ENCODE peak calls at places on chromosomes 13 and 19, in nine cellular contexts. X is spleen, C is left ventricle myocardium inferior, T is upper lobe of right lung, Z is Peyer's patch, E is thoracic aorta, K is tibial artery, W is SK-N-SH, B is astrocyte. Y is an unnamed sample. For H3K27me3, the result is how much of the 10 kb centered on the place peaks cover.

GRCh38 chr13:35191883-35192282 is 249.8 kb downstream of the NBEA start:
- DNase-seq in X (no peak), C (no peak), T (no peak), Z (no peak), E (no peak), K (no peak), W (peak), B (peak), Y (no peak)

GRCh38 chr13:47119568-47120080 is 222.8 kb upstream of the HTR2A start:
- DNase-seq in X (no peak), C (no peak), T (no peak), Z (no peak), E (no peak), K (no peak), W (no peak), B (peak), Y (no peak)

GRCh38 chr13:63625869-63626268 is 2210.2 kb upstream of the PCDH20 start:
- DNase-seq in X (no peak), C (no peak), T (no peak), Z (no peak), E (no peak), K (no peak), W (no peak), B (peak), Y (no peak)

GRCh38 chr19:5289060-5289990 is 51.3 kb downstream of the PTPRS start:
- DNase-seq in X (no peak), C (no peak), T (no peak), Z (no peak), E (no peak), K (no peak), W (peak), B (no peak), Y (no peak)

GRCh38 chr19:48806518-48806817 is 4.4 kb downstream of the BCAT2 start:
- DNase-seq in X (no peak), C (no peak), T (no peak), Z (no peak), E (no peak), K (no peak), W (peak), B (peak), Y (no peak)

GRCh38 chr13:74770361-74770760 is 636.2 kb upstream of the KLF12 start:
- DNase-seq in X (no peak), C (no peak), T (no peak), Z (no peak), E (no peak), K (no peak), W (no peak), B (peak), Y (no peak)

GRCh38 chr13:113562866-113563265 is 21.7 kb upstream of the TFDP1 start:
- DNase-seq in X (no peak), C (no peak), T (peak), Z (no peak), E (no peak), K (no peak), W (no peak), B (no peak), Y (no peak)

GRCh38 chr13:36965767-36966166 is 33.4 kb downstream of the ALG5 start:
- DNase-seq in X (no peak), C (no peak), T (no peak), Z (no peak), E (no peak), K (no peak), W (no peak), B (peak), Y (no peak)

GRCh38 chr13:25687622-25688225 is 315.9 kb downstream of the ATP8A2 start:
- DNase-seq in X (no peak), C (no peak), T (no peak), Z (no peak), E (no peak), K (no peak), W (no peak), B (peak), Y (peak)

GRCh38 chr19:47378246-47378645 is 29.1 kb downstream of the DHX34 start:
- DNase-seq in X (no peak), C (no peak), T (no peak), Z (no peak), E (no peak), K (no peak), W (no peak), B (no peak), Y (no peak)

GRCh38 chr13:105334211-105334610 is 1201.3 kb downstream of the EFNB2 start:
- DNase-seq in X (no peak), C (no peak), T (no peak), Z (no peak), E (no peak), K (no peak), W (no peak), B (peak), Y (no peak)

GRCh38 chr19:11420429-11420893 is 1.3 kb upstream of the RGL3 start:
- DNase-seq in X (peak), C (peak), T (no peak), Z (no peak), E (no peak), K (peak), W (no peak), B (no peak), Y (peak)

GRCh38 chr13:114027046-114027760 is 53.3 kb upstream of the C13orf46 start:
- DNase-seq in X (no peak), C (peak), T (no peak), Z (no peak), E (no peak), K (no peak), W (no peak), B (peak), Y (peak)

GRCh38 chr13:93473441-93474270 is 247.0 kb downstream of the GPC6 start:
- DNase-seq in X (peak), C (no peak), T (no peak), Z (no peak), E (no peak), K (no peak), W (no peak), B (peak), Y (no peak)

GRCh38 chr19:23686622-23687423 is at the start of gene ZNF675:
- DNase-seq in X (peak), C (peak), T (peak), Z (peak), E (peak), K (peak), W (peak), B (peak), Y (peak)

GRCh38 chr19:16273005-16273404 is 51.6 kb upstream of the KLF2 start:
- DNase-seq in X (no peak), C (peak), T (no peak), Z (no peak), E (no peak), K (no peak), W (no peak), B (peak), Y (no peak)

GRCh38 chr19:13164370-13165090 is 14.3 kb downstream of the IER2 start:
- DNase-seq in X (peak), C (peak), T (peak), Z (peak), E (no peak), K (peak), W (peak), B (no peak), Y (peak)

GRCh38 chr13:80164451-80164850 is 176.5 kb downstream of the SPRY2 start:
- DNase-seq in X (no peak), C (no peak), T (no peak), Z (no peak), E (no peak), K (no peak), W (no peak), B (peak), Y (no peak)

GRCh38 chr19:38975214-38975860 is at the start of gene FBXO17:
- DNase-seq in X (no peak), C (peak), T (peak), Z (peak), E (no peak), K (peak), W (peak), B (peak), Y (peak)

GRCh38 chr13:51370116-51370515 is 30.6 kb downstream of the SERPINE3 start:
- DNase-seq in X (no peak), C (no peak), T (no peak), Z (no peak), E (no peak), K (no peak), W (no peak), B (no peak), Y (no peak)

DNA sequence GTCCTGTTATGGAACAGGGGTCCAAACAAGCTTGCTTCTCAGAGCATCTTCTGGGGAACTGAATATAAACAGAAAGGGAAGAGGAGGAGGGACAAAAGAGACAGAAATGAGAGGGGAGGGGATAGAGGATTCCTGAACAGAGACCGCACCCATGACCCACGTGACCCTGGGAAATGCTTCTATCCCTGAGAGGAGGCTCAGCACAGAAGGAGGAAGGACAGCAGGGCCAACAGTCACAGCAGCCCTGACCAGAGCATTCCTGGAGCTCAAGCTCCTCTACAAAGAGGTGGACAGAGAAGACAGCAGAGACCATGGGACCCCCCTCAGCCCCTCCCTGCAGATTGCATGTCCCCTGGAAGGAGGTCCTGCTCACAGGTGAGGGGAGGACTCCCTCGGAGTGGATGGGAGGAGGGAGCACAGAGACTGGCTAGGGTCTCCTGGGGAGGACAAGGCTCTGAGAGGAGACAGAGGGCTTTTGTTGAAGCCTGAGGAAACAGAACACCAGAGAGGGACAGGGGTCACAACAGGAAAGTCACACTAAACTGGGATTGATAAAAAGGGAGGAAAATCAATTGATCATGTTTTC is at the start of gene CEACAM6:
- DNase-seq in X (no peak), C (no peak), T (no peak), Z (no peak), E (no peak), K (no peak), W (no peak), B (no peak), Y (no peak)
- H3K27me3 ChIP-seq in X (under half), C (half or more), T (under half), Z (under half), E (under half), K (under half), W (under half), B (under half), Y (under half)

DNA sequence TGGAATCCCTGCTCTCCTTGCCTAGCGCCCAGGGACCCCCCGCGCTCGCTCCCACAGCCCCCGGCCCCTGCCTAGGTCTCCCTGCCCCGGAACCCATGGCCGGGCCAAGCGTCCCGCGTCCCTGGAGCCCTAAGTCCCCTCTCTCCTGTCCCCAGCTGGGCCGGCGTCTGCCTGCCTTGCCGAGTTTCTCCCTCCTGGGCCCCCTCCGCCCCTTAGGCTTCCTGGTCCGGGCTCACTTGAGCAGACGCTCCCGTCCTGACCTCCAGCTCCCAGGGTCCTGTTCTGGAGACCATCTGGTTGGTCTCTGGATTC is 603 bp downstream of the NCLN start:
- DNase-seq in X (peak), C (no peak), T (peak), Z (peak), E (no peak), K (no peak), W (peak), B (no peak), Y (no peak)
- H3K27ac ChIP-seq in X (peak), C (peak), T (peak), Z (peak), E (no peak), K (peak), W (peak), B (peak), Y (peak)

GRCh38 chr19:990746-991145 is 6.6 kb downstream of the WDR18 start:
- DNase-seq in X (no peak), C (no peak), T (no peak), Z (no peak), E (no peak), K (no peak), W (no peak), B (no peak), Y (no peak)

GRCh38 chr19:988081-988480 is 3.9 kb downstream of the WDR18 start:
- DNase-seq in X (no peak), C (no peak), T (no peak), Z (no peak), E (no peak), K (no peak), W (no peak), B (no peak), Y (no peak)

GRCh38 chr19:990119-990571 is 6.0 kb downstream of the WDR18 start:
- DNase-seq in X (no peak), C (no peak), T (no peak), Z (no peak), E (no peak), K (no peak), W (no peak), B (no peak), Y (peak)

GRCh38 chr19:988510-988909 is 4.4 kb downstream of the WDR18 start:
- DNase-seq in X (no peak), C (no peak), T (no peak), Z (no peak), E (no peak), K (no peak), W (no peak), B (no peak), Y (no peak)

DNA sequence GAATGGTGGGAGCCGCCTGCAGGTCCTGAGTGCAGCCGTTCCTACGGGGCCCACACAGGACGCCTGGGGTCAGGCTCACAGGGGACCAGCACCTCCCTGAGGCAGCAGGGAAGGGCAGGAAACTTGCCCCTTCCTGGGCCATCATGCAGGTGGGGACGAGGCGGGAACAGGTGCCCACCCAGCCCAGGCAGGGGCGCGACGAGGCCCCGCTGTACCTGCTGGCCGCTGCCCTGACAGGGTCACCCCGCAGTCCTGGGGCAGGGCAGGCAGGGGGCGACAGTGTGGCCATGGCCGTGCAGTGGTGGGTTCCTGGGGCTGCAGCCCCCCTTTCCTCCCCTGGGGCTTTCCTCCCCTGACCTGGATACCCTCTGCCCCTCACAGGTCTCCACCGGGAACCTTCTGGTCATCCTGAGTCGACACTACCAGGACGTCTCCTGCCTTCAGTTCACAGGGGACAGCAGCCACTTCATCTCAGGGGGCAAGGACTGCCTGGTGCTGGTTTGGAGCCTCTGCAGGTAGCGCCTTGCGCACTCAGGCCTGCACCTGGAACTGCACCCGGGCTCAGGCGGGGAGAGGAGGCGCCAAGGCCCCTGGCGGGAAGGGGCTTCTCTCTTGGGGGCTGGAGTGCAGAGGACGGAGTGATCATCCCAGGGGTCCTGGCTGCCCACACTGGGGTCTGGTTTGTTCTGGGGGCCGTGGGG is 5.4 kb downstream of the WDR18 start:
- DNase-seq in X (no peak), C (no peak), T (no peak), Z (no peak), E (no peak), K (no peak), W (no peak), B (no peak), Y (no peak)
- TF ChIP-seq CTCF in X (no peak), C (peak), T (no peak), Z (no peak), E (no peak), K (peak), W (peak), B (peak), Y (no peak)

DNA sequence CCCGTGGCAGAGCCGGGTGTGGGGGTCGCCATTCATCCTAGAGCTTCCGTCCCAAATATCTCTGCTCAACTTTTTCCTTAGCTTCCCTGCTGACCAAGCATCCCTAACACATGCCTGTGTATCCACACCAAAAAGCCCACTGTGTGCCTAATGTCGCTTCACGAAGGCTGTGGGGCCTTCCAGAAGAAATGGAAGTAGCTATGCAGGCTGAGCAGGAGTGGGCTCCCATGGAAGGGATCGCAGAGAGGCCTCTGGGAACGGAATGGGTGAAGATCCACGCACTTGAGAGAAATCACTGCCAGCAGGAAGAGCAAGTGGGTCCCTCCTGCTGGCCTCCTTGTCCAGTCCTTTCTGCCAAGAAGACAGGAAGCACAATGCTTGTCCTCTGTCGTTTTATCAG is 136.0 kb downstream of the SOX1 start:
- DNase-seq in X (no peak), C (no peak), T (no peak), Z (no peak), E (no peak), K (no peak), W (no peak), B (no peak), Y (no peak)
- H3K27me3 ChIP-seq in X (under half), C (half or more), T (under half), Z (under half), E (under half), K (under half), W (half or more), B (under half), Y (half or more)

DNA sequence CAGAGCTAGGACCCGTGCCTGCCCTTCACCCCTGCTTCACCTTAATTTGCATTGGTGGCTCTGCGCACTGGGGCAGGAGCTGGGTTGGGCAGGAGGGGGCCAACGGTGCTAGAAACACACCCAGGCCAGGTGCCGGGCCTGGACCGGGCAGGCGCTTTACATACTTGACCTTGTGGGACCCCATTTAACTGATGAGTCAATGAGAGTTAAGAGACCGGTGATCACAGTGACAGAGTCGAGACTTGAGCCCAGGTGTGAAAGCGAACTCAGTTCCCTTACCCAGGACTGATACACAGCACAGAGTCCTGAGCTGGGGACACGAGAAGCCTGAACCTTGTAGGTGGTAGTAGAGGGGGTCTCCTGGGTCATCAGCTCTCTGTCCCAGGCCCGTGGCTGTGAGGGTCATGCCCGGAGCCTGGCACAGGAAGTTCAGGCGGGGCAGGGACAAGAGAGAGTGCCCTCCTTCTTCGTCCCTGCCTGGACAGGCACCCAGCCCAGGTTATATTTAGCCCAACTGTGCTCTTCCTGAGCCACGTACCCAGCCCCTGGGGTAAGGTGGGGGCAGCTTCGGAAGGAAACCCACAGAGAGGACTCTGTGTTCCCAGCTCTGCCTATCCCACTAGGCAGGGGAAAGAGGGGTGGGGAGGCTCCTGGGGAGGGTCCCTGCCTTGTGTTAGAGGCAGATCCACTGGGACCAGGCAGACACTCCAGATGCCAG is 1.9 kb downstream of the PRX start:
- DNase-seq in X (no peak), C (peak), T (no peak), Z (no peak), E (no peak), K (no peak), W (peak), B (no peak), Y (peak)
- H3K27ac ChIP-seq in X (no peak), C (peak), T (peak), Z (no peak), E (no peak), K (peak), W (no peak), B (no peak), Y (peak)

Y was measured in heart right ventricle.